ENCODE peak calls at places on chromosomes 7 and 10, in six cellular contexts. One of them, this sample, is unnamed.

GRCh38 chr7:108613147-108613948 is 43.7 kb downstream of the DNAJB9 start:
- DNase-seq in CD8-positive, alpha-beta T cell: no peak
- DNase-seq in cardiac muscle cell: peak
- DNase-seq in thoracic aorta: no peak
- DNase-seq in foreskin fibroblast: peak
- DNase-seq in NB4: peak
- DNase-seq in this sample: no peak

GRCh38 chr10:91880310-91880709 is 29.0 kb downstream of the FGFBP3 start:
- DNase-seq in CD8-positive, alpha-beta T cell: no peak
- DNase-seq in cardiac muscle cell: no peak
- DNase-seq in thoracic aorta: no peak
- DNase-seq in foreskin fibroblast: no peak
- DNase-seq in NB4: peak
- DNase-seq in this sample: no peak

GRCh38 chr7:72710983-72711382 is 117.0 kb downstream of the TYW1B start:
- DNase-seq in CD8-positive, alpha-beta T cell: no peak
- DNase-seq in cardiac muscle cell: peak
- DNase-seq in thoracic aorta: no peak
- DNase-seq in foreskin fibroblast: no peak
- DNase-seq in NB4: no peak
- DNase-seq in this sample: no peak

GRCh38 chr7:76358053-76358477 is 726 bp downstream of the YWHAG start:
- DNase-seq in CD8-positive, alpha-beta T cell: peak
- DNase-seq in cardiac muscle cell: peak
- DNase-seq in thoracic aorta: no peak
- DNase-seq in foreskin fibroblast: no peak
- DNase-seq in NB4: peak
- DNase-seq in this sample: no peak

GRCh38 chr10:73650537-73651331 is 5.1 kb downstream of the SYNPO2L start:
- DNase-seq in CD8-positive, alpha-beta T cell: no peak
- DNase-seq in cardiac muscle cell: peak
- DNase-seq in thoracic aorta: no peak
- DNase-seq in foreskin fibroblast: peak
- DNase-seq in NB4: peak
- DNase-seq in this sample: no peak

GRCh38 chr7:84022686-84023308 is 171.8 kb downstream of the SEMA3A start:
- DNase-seq in CD8-positive, alpha-beta T cell: no peak
- DNase-seq in cardiac muscle cell: no peak
- DNase-seq in thoracic aorta: no peak
- DNase-seq in foreskin fibroblast: no peak
- DNase-seq in NB4: no peak
- DNase-seq in this sample: no peak

GRCh38 chr7:30697716-30698460 is 15.6 kb upstream of the CRHR2 start:
- DNase-seq in CD8-positive, alpha-beta T cell: no peak
- DNase-seq in cardiac muscle cell: no peak
- DNase-seq in thoracic aorta: no peak
- DNase-seq in foreskin fibroblast: no peak
- DNase-seq in NB4: peak
- DNase-seq in this sample: no peak

GRCh38 chr7:100819586-100819985 is 7.7 kb downstream of the EPHB4 start:
- DNase-seq in CD8-positive, alpha-beta T cell: no peak
- DNase-seq in cardiac muscle cell: no peak
- DNase-seq in thoracic aorta: no peak
- DNase-seq in foreskin fibroblast: no peak
- DNase-seq in NB4: no peak
- DNase-seq in this sample: no peak

GRCh38 chr7:28768577-28769147 is 189.5 kb downstream of the TRIL start:
- DNase-seq in CD8-positive, alpha-beta T cell: no peak
- DNase-seq in cardiac muscle cell: no peak
- DNase-seq in thoracic aorta: no peak
- DNase-seq in foreskin fibroblast: peak
- DNase-seq in NB4: no peak
- DNase-seq in this sample: peak

GRCh38 chr10:22765660-22766547 is 51.5 kb upstream of the PIP4K2A start:
- DNase-seq in CD8-positive, alpha-beta T cell: no peak
- DNase-seq in cardiac muscle cell: no peak
- DNase-seq in thoracic aorta: no peak
- DNase-seq in foreskin fibroblast: no peak
- DNase-seq in NB4: no peak
- DNase-seq in this sample: no peak

GRCh38 chr10:106661767-106662140 is 502.8 kb downstream of the SORCS1 start:
- DNase-seq in CD8-positive, alpha-beta T cell: no peak
- DNase-seq in cardiac muscle cell: no peak
- DNase-seq in thoracic aorta: no peak
- DNase-seq in foreskin fibroblast: no peak
- DNase-seq in NB4: no peak
- DNase-seq in this sample: no peak
- TF ChIP-seq CTCF in CD8-positive, alpha-beta T cell: no peak
- TF ChIP-seq CTCF in cardiac muscle cell: no peak
- TF ChIP-seq CTCF in thoracic aorta: no peak
- TF ChIP-seq CTCF in foreskin fibroblast: no peak
- TF ChIP-seq CTCF in NB4: no peak
- TF ChIP-seq CTCF in this sample: no peak

DNA sequence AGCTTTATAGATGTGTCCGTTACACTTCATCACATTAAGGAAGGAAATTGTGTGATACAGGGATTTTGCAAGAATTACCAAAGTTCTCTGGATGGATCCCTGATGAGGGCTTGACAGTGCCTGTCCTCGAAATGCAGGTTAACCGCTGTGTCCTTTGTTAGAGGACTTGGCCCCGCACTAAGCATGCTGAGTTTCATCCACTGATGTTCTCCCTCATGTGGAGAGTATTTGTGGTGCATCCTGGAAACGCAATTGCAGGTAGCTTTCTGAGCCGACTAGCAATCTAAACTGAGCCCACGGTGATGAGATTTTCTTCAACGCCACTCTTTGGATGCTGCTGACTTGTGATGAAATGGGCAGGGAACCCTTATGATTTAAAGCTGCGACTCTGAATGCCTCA is 71.9 kb upstream of the STK17A start:
- DNase-seq in CD8-positive, alpha-beta T cell: no peak
- DNase-seq in cardiac muscle cell: no peak
- DNase-seq in thoracic aorta: no peak
- DNase-seq in foreskin fibroblast: no peak
- DNase-seq in NB4: no peak
- DNase-seq in this sample: no peak
- TF ChIP-seq CTCF in CD8-positive, alpha-beta T cell: no peak
- TF ChIP-seq CTCF in cardiac muscle cell: no peak
- TF ChIP-seq CTCF in thoracic aorta: no peak
- TF ChIP-seq CTCF in foreskin fibroblast: no peak
- TF ChIP-seq CTCF in NB4: no peak
- TF ChIP-seq CTCF in this sample: no peak

GRCh38 chr7:44965937-44966730 is 12.7 kb downstream of the MYO1G start:
- DNase-seq in CD8-positive, alpha-beta T cell: no peak
- DNase-seq in cardiac muscle cell: no peak
- DNase-seq in thoracic aorta: no peak
- DNase-seq in foreskin fibroblast: no peak
- DNase-seq in NB4: peak
- DNase-seq in this sample: no peak

GRCh38 chr7:44963526-44964290 is 15.1 kb downstream of the MYO1G start:
- DNase-seq in CD8-positive, alpha-beta T cell: no peak
- DNase-seq in cardiac muscle cell: no peak
- DNase-seq in thoracic aorta: no peak
- DNase-seq in foreskin fibroblast: no peak
- DNase-seq in NB4: peak
- DNase-seq in this sample: no peak

GRCh38 chr7:44964831-44965440 is 13.9 kb downstream of the MYO1G start:
- DNase-seq in CD8-positive, alpha-beta T cell: no peak
- DNase-seq in cardiac muscle cell: no peak
- DNase-seq in thoracic aorta: no peak
- DNase-seq in foreskin fibroblast: no peak
- DNase-seq in NB4: peak
- DNase-seq in this sample: no peak

GRCh38 chr7:44965441-44965903 is 13.3 kb downstream of the MYO1G start:
- DNase-seq in CD8-positive, alpha-beta T cell: no peak
- DNase-seq in cardiac muscle cell: no peak
- DNase-seq in thoracic aorta: no peak
- DNase-seq in foreskin fibroblast: no peak
- DNase-seq in NB4: peak
- DNase-seq in this sample: no peak

DNA sequence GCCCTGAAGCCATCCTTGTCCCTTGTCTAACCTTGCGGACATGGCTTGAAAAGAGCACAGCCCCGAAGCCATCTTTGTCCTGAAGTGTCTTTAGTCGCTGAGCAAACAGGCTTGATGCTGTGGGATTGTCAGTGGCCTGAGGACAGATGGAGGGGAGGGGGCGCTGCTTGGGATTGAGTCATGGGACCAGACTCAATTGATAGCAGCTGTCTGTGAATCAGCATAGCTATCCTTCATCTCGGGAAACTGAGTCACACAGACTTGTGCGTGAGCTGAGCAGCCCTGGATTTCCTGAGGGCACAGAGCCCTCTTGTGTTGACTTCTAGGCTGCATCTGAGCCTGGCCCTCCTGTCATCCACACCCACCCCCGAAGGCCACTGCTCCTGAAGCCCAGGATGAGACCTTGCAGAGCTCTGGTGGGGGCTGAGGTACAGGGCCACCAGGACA is 14.4 kb downstream of the MYO1G start:
- DNase-seq in CD8-positive, alpha-beta T cell: no peak
- DNase-seq in cardiac muscle cell: no peak
- DNase-seq in thoracic aorta: no peak
- DNase-seq in foreskin fibroblast: no peak
- DNase-seq in NB4: peak
- DNase-seq in this sample: no peak
- TF ChIP-seq CTCF in CD8-positive, alpha-beta T cell: no peak
- TF ChIP-seq CTCF in cardiac muscle cell: peak
- TF ChIP-seq CTCF in thoracic aorta: no peak
- TF ChIP-seq CTCF in foreskin fibroblast: peak
- TF ChIP-seq CTCF in NB4: peak
- TF ChIP-seq CTCF in this sample: no peak

GRCh38 chr7:26681819-26682418 is 182.5 kb downstream of the SKAP2 start:
- DNase-seq in CD8-positive, alpha-beta T cell: no peak
- DNase-seq in cardiac muscle cell: peak
- DNase-seq in thoracic aorta: no peak
- DNase-seq in foreskin fibroblast: no peak
- DNase-seq in NB4: peak
- DNase-seq in this sample: no peak
- TF ChIP-seq CTCF in CD8-positive, alpha-beta T cell: peak
- TF ChIP-seq CTCF in cardiac muscle cell: peak
- TF ChIP-seq CTCF in thoracic aorta: peak
- TF ChIP-seq CTCF in foreskin fibroblast: peak
- TF ChIP-seq CTCF in NB4: peak
- TF ChIP-seq CTCF in this sample: peak

DNA sequence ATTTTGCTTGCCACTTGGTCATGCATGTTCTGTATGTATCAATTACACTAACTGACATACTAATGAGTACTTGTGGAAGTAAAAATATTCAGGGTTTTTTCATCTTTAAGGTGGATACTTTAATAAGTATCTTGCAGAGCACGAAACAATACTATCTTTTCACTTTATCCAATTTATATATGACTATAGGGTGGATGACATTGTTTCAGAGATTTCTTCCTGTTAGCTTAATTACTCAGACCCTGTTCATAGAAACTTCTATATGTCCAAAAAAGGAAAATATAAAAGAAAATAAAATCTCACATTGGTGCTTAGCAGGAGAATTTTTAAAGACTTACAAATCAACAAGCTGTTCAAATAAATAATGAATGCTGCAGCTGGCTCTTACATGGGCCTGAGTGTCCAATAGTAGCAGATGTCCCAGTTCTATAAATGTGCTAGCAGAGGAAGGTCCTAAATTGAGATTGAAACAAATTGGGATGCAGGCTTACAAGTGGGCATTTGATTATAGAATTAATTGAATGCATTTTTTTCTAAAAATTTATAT is 91.5 kb upstream of the THSD7A start:
- DNase-seq in CD8-positive, alpha-beta T cell: no peak
- DNase-seq in cardiac muscle cell: no peak
- DNase-seq in thoracic aorta: no peak
- DNase-seq in foreskin fibroblast: no peak
- DNase-seq in NB4: no peak
- DNase-seq in this sample: no peak
- TF ChIP-seq CTCF in CD8-positive, alpha-beta T cell: no peak
- TF ChIP-seq CTCF in cardiac muscle cell: no peak
- TF ChIP-seq CTCF in thoracic aorta: no peak
- TF ChIP-seq CTCF in foreskin fibroblast: no peak
- TF ChIP-seq CTCF in NB4: no peak
- TF ChIP-seq CTCF in this sample: no peak

This sample was measured in AG09319.